ENCODE peak calls at places on chromosomes 3 and 15, in seven cellular contexts. Y is A549, T is K562, E is GM12878, G is HepG2, Z is IMR-90, C is H1. M is an unnamed sample.

GRCh38 chr3:106745344-106746168 is 631.7 kb upstream of the CCDC54 start:
- DNase-seq in Y (no peak), T (no peak), E (no peak), G (no peak), Z (peak; percentile 76), C (no peak), M (no peak)

GRCh38 chr3:126530171-126531050 is 6.5 kb downstream of the CHST13 start:
- DNase-seq in Y (no peak), T (no peak), E (no peak), G (no peak), Z (no peak), C (no peak), M (no peak)

GRCh38 chr3:157067114-157067513 is 92.8 kb downstream of the CCNL1 start:
- DNase-seq in Y (no peak), T (no peak), E (no peak), G (no peak), Z (no peak), C (no peak), M (no peak)

GRCh38 chr15:70867911-70868467 is 14.0 kb upstream of the LARP6 start:
- DNase-seq in Y (no peak), T (no peak), E (no peak), G (no peak), Z (peak; percentile 63), C (no peak), M (no peak)

GRCh38 chr3:118801899-118802298 is 232.7 kb downstream of the IGSF11 start:
- DNase-seq in Y (no peak), T (no peak), E (no peak), G (no peak), Z (no peak), C (no peak), M (no peak)

GRCh38 chr3:45499529-45499928 is 95.0 kb upstream of the LIMD1 start:
- DNase-seq in Y (peak; percentile 34), T (no peak), E (no peak), G (peak; percentile 12), Z (peak; percentile 66), C (no peak), M (peak; percentile 19)

GRCh38 chr15:70791248-70791647 is 27.9 kb upstream of the UACA start:
- DNase-seq in Y (no peak), T (no peak), E (no peak), G (no peak), Z (no peak), C (no peak), M (no peak)

GRCh38 chr15:65532738-65533051 is 2.4 kb downstream of the HACD3 start:
- DNase-seq in Y (peak; percentile 43), T (peak; percentile 23), E (no peak), G (peak; percentile 79), Z (peak; percentile 88), C (no peak), M (no peak)

GRCh38 chr3:61894988-61895935 is 333.9 kb downstream of the PTPRG start:
- DNase-seq in Y (peak; percentile 29), T (no peak), E (peak; percentile 87), G (peak; percentile 12), Z (peak; percentile 90), C (no peak), M (peak; percentile 95)

GRCh38 chr15:82106671-82107070 is 60.9 kb upstream of the MEX3B start:
- DNase-seq in Y (no peak), T (no peak), E (no peak), G (no peak), Z (no peak), C (no peak), M (no peak)

GRCh38 chr15:67049351-67050044 is 15.9 kb upstream of the SMAD3 start:
- DNase-seq in Y (peak; percentile 96), T (no peak), E (no peak), G (peak; percentile 82), Z (peak; percentile 92), C (no peak), M (no peak)

GRCh38 chr15:90031231-90031791 is 30.2 kb downstream of the ZNF710 start:
- DNase-seq in Y (no peak), T (no peak), E (peak; percentile 95), G (no peak), Z (peak; percentile 11), C (no peak), M (no peak)

GRCh38 chr15:48754011-48754410 is 56.9 kb downstream of the CEP152 start:
- DNase-seq in Y (no peak), T (no peak), E (no peak), G (no peak), Z (no peak), C (no peak), M (no peak)

GRCh38 chr3:99678926-99679325 is 40.5 kb downstream of the COL8A1 start:
- DNase-seq in Y (no peak), T (no peak), E (no peak), G (no peak), Z (no peak), C (no peak), M (no peak)

GRCh38 chr15:32818758-32819405 is 101.1 kb downstream of the GREM1 start:
- DNase-seq in Y (no peak), T (no peak), E (no peak), G (no peak), Z (peak; percentile 86), C (no peak), M (no peak)

GRCh38 chr3:13045245-13045903 is 27.9 kb downstream of the IQSEC1 start:
- DNase-seq in Y (no peak), T (no peak), E (no peak), G (no peak), Z (no peak), C (no peak), M (no peak)

GRCh38 chr3:155182467-155182866 is 102.3 kb downstream of the MME start:
- DNase-seq in Y (no peak), T (no peak), E (no peak), G (no peak), Z (no peak), C (no peak), M (no peak)

GRCh38 chr3:155184027-155184426 is 103.9 kb downstream of the MME start:
- DNase-seq in Y (no peak), T (no peak), E (no peak), G (no peak), Z (no peak), C (no peak), M (no peak)

GRCh38 chr3:155179425-155179814 is 99.3 kb downstream of the MME start:
- DNase-seq in Y (no peak), T (peak; percentile 80), E (no peak), G (no peak), Z (no peak), C (no peak), M (no peak)

GRCh38 chr3:155179966-155180757 is 100.0 kb downstream of the MME start:
- DNase-seq in Y (no peak), T (peak; percentile 24), E (no peak), G (no peak), Z (no peak), C (no peak), M (no peak)

GRCh38 chr3:155178810-155179424 is 98.8 kb downstream of the MME start:
- DNase-seq in Y (no peak), T (no peak), E (no peak), G (no peak), Z (no peak), C (no peak), M (no peak)
- TF ChIP-seq CEBPB in Y (no peak), T (no peak), E (no peak), G (no peak), Z (no peak), C (no peak), M (no peak)

GRCh38 chr3:18442743-18443669 is 17.9 kb upstream of the SATB1 start:
- DNase-seq in Y (no peak), T (no peak), E (no peak), G (no peak), Z (no peak), C (no peak), M (no peak)

GRCh38 chr3:18444597-18445420 is 19.7 kb upstream of the SATB1 start:
- DNase-seq in Y (peak; percentile 35), T (peak; percentile 47), E (no peak), G (peak; percentile 3), Z (peak; percentile 40), C (no peak), M (no peak)

GRCh38 chr3:18446067-18446793 is 21.1 kb upstream of the SATB1 start:
- DNase-seq in Y (no peak), T (no peak), E (no peak), G (no peak), Z (no peak), C (no peak), M (no peak)

GRCh38 chr3:18445421-18446066 is 20.4 kb upstream of the SATB1 start:
- DNase-seq in Y (no peak), T (no peak), E (no peak), G (no peak), Z (no peak), C (no peak), M (no peak)

DNA sequence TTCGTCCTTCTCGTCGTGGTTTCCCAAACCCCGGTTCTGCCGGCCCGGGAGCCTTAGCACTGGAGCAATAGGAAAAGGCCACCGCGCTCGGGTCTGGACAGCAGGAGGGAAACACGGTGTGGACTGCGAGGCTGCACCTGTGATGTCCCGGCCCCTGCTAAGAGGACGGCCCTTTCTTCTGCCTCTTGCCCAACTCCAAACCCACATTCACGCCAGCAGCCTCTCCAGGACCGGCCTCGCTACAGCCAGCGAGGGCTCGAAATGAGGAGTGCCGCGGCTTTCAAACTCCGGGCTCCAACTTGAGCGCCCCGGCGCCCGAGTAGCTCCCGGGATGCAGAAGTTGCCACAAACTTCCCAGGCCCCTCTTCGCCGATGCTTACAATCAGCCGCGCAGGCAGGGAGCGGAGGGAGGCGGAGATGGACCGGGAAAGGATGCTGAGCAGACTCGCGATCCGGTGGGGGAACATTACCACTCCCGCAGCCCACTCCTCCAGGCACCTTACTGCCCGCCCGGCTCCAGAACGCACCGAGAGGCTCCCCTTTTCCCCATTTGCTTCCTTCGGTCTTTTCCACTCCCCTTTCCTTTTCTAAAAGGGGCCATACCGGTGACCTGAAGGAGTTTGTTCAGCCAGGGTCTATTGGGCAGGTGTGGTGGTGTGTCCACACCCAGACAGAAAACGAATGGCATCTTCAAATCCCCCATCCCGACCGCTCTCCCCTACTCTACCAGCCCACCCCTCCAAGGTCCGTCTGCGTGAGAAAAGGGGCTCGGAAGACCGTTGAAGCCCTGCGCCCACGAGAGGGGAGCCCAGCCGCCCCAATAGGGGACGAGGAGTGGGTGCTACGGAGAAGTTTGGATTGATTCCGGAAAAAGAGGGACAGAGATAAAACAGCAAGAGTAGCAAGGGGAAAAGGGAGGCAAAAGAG is 18.8 kb upstream of the SATB1 start:
- DNase-seq in Y (no peak), T (no peak), E (no peak), G (no peak), Z (no peak), C (no peak), M (no peak)
- TF ChIP-seq CEBPB in Y (no peak), T (no peak), E (no peak), G (no peak), Z (no peak), C (no peak), M (no peak)

GRCh38 chr3:149367021-149367840 is 10.2 kb downstream of the TM4SF1 start:
- DNase-seq in Y (peak; percentile 95), T (no peak), E (no peak), G (peak; percentile 88), Z (peak; percentile 76), C (no peak), M (peak; percentile 95)
- TF ChIP-seq CEBPB in Y (no peak), T (no peak), E (no peak), G (no peak), Z (no peak), C (no peak), M (peak; percentile 82)

DNA sequence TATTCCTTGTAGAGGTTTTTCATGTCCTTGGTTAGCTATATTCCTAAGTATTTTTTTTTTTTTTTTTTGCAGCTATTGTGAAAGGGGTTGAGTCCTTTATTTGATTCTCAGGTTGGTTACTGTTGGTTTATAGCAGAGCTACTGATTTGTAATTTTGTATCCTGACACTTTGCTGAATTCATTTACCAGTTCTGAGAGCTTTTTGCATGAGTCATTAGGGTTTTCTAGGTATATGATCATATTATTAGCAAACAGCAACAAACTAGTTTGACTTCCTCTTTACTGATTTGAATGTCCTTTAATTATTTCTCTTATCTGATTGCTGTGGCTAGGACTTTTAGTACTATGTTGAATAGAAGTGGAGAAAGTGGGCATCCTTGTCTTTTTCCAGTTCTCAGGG is 737.4 kb downstream of the ZNF385D start:
- DNase-seq in Y (no peak), T (no peak), E (no peak), G (no peak), Z (no peak), C (no peak), M (no peak)
- TF ChIP-seq CEBPB in Y (no peak), T (no peak), E (no peak), G (no peak), Z (no peak), C (no peak), M (no peak)

M was measured in HCT116.